ENCODE peak calls at places on chromosomes 2 and 18, in eight cellular contexts. One of them, this sample, is unnamed.

GRCh38 chr18:28455971-28456370 is 279.0 kb upstream of the CDH2 start:
- DNase-seq in neuronal stem cell: no peak
- DNase-seq in body of pancreas: no peak
- DNase-seq in psoas muscle: no peak
- DNase-seq in CD4-positive, alpha-beta memory T cell: no peak
- DNase-seq in kidney: no peak
- DNase-seq in thoracic aorta: no peak
- DNase-seq in left ventricle myocardium inferior: no peak
- DNase-seq in this sample: no peak

GRCh38 chr2:178602901-178603300 is 122.6 kb downstream of the PLEKHA3 start:
- DNase-seq in neuronal stem cell: no peak
- DNase-seq in thoracic aorta: no peak
- DNase-seq in body of pancreas: no peak
- DNase-seq in CD4-positive, alpha-beta memory T cell: no peak
- DNase-seq in kidney: no peak
- DNase-seq in left ventricle myocardium inferior: no peak
- DNase-seq in psoas muscle: no peak
- DNase-seq in this sample: no peak

GRCh38 chr2:135797497-135798274 is 39.3 kb downstream of the LCT start:
- DNase-seq in neuronal stem cell: peak; percentile 66
- DNase-seq in CD4-positive, alpha-beta memory T cell: peak; percentile 70
- DNase-seq in body of pancreas: peak; percentile 79
- DNase-seq in psoas muscle: peak; percentile 82
- DNase-seq in left ventricle myocardium inferior: peak; percentile 58
- DNase-seq in thoracic aorta: peak; percentile 29
- DNase-seq in kidney: peak; percentile 87
- DNase-seq in this sample: peak; percentile 36

GRCh38 chr2:106192752-106193490 is 1.2 kb downstream of the UXS1 start:
- DNase-seq in left ventricle myocardium inferior: no peak
- DNase-seq in kidney: peak; percentile 73
- DNase-seq in neuronal stem cell: no peak
- DNase-seq in CD4-positive, alpha-beta memory T cell: peak; percentile 36
- DNase-seq in psoas muscle: no peak
- DNase-seq in body of pancreas: peak; percentile 57
- DNase-seq in thoracic aorta: no peak
- DNase-seq in this sample: peak; percentile 36

GRCh38 chr2:99925960-99926359 is 216.4 kb downstream of the AFF3 start:
- DNase-seq in psoas muscle: no peak
- DNase-seq in neuronal stem cell: no peak
- DNase-seq in body of pancreas: no peak
- DNase-seq in CD4-positive, alpha-beta memory T cell: no peak
- DNase-seq in kidney: no peak
- DNase-seq in left ventricle myocardium inferior: no peak
- DNase-seq in thoracic aorta: no peak
- DNase-seq in this sample: no peak

GRCh38 chr18:59345556-59345955 is 13.5 kb downstream of the LMAN1 start:
- DNase-seq in left ventricle myocardium inferior: no peak
- DNase-seq in neuronal stem cell: no peak
- DNase-seq in body of pancreas: no peak
- DNase-seq in kidney: no peak
- DNase-seq in thoracic aorta: no peak
- DNase-seq in CD4-positive, alpha-beta memory T cell: no peak
- DNase-seq in psoas muscle: no peak
- DNase-seq in this sample: no peak

GRCh38 chr2:190979906-190980629 is 33.9 kb downstream of the STAT1 start:
- DNase-seq in left ventricle myocardium inferior: peak; percentile 78
- DNase-seq in thoracic aorta: no peak
- DNase-seq in kidney: peak; percentile 94
- DNase-seq in body of pancreas: peak; percentile 65
- DNase-seq in psoas muscle: peak; percentile 61
- DNase-seq in CD4-positive, alpha-beta memory T cell: no peak
- DNase-seq in neuronal stem cell: no peak
- DNase-seq in this sample: no peak

GRCh38 chr2:190782264-190782663 is 98.4 kb upstream of the GLS start:
- DNase-seq in thoracic aorta: no peak
- DNase-seq in CD4-positive, alpha-beta memory T cell: no peak
- DNase-seq in psoas muscle: no peak
- DNase-seq in left ventricle myocardium inferior: no peak
- DNase-seq in neuronal stem cell: no peak
- DNase-seq in body of pancreas: no peak
- DNase-seq in kidney: no peak
- DNase-seq in this sample: no peak

GRCh38 chr18:54776282-54776977 is 51.8 kb upstream of the RAB27B start:
- DNase-seq in body of pancreas: peak; percentile 50
- DNase-seq in neuronal stem cell: no peak
- DNase-seq in left ventricle myocardium inferior: no peak
- DNase-seq in thoracic aorta: no peak
- DNase-seq in psoas muscle: no peak
- DNase-seq in kidney: no peak
- DNase-seq in CD4-positive, alpha-beta memory T cell: no peak
- DNase-seq in this sample: no peak

GRCh38 chr2:42359894-42360483 is 1.0 kb downstream of the COX7A2L start:
- DNase-seq in body of pancreas: peak; percentile 23
- DNase-seq in neuronal stem cell: no peak
- DNase-seq in kidney: no peak
- DNase-seq in CD4-positive, alpha-beta memory T cell: peak; percentile 22
- DNase-seq in psoas muscle: no peak
- DNase-seq in left ventricle myocardium inferior: no peak
- DNase-seq in thoracic aorta: no peak
- DNase-seq in this sample: no peak

GRCh38 chr2:1927896-1928568 is 183.7 kb upstream of the PXDN start:
- DNase-seq in kidney: no peak
- DNase-seq in CD4-positive, alpha-beta memory T cell: no peak
- DNase-seq in neuronal stem cell: no peak
- DNase-seq in psoas muscle: no peak
- DNase-seq in left ventricle myocardium inferior: no peak
- DNase-seq in body of pancreas: no peak
- DNase-seq in thoracic aorta: no peak
- DNase-seq in this sample: no peak

GRCh38 chr18:78671551-78671950 is 308.1 kb upstream of the SALL3 start:
- DNase-seq in thoracic aorta: no peak
- DNase-seq in neuronal stem cell: no peak
- DNase-seq in body of pancreas: no peak
- DNase-seq in CD4-positive, alpha-beta memory T cell: no peak
- DNase-seq in psoas muscle: peak; percentile 26
- DNase-seq in kidney: peak; percentile 38
- DNase-seq in left ventricle myocardium inferior: no peak
- DNase-seq in this sample: no peak

GRCh38 chr2:164014068-164014577 is 278.3 kb upstream of the FIGN start:
- DNase-seq in thoracic aorta: no peak
- DNase-seq in left ventricle myocardium inferior: peak; percentile 26
- DNase-seq in kidney: no peak
- DNase-seq in neuronal stem cell: no peak
- DNase-seq in CD4-positive, alpha-beta memory T cell: no peak
- DNase-seq in psoas muscle: no peak
- DNase-seq in body of pancreas: no peak
- DNase-seq in this sample: no peak

GRCh38 chr2:20666364-20667150 is at the start of gene GDF7:
- DNase-seq in kidney: peak; percentile 96
- DNase-seq in CD4-positive, alpha-beta memory T cell: no peak
- DNase-seq in body of pancreas: no peak
- DNase-seq in neuronal stem cell: no peak
- DNase-seq in left ventricle myocardium inferior: no peak
- DNase-seq in psoas muscle: no peak
- DNase-seq in thoracic aorta: no peak
- DNase-seq in this sample: no peak

GRCh38 chr18:44632469-44633145 is 48.1 kb upstream of the SETBP1 start:
- DNase-seq in kidney: no peak
- DNase-seq in body of pancreas: no peak
- DNase-seq in thoracic aorta: no peak
- DNase-seq in neuronal stem cell: no peak
- DNase-seq in left ventricle myocardium inferior: no peak
- DNase-seq in CD4-positive, alpha-beta memory T cell: no peak
- DNase-seq in psoas muscle: no peak
- DNase-seq in this sample: no peak

GRCh38 chr2:29260151-29260772 is 145.0 kb downstream of the CLIP4 start:
- DNase-seq in CD4-positive, alpha-beta memory T cell: no peak
- DNase-seq in left ventricle myocardium inferior: no peak
- DNase-seq in kidney: no peak
- DNase-seq in psoas muscle: no peak
- DNase-seq in neuronal stem cell: no peak
- DNase-seq in body of pancreas: no peak
- DNase-seq in thoracic aorta: no peak
- DNase-seq in this sample: no peak

GRCh38 chr2:11024010-11024615 is 112.4 kb downstream of the KCNF1 start:
- DNase-seq in body of pancreas: peak; percentile 88
- DNase-seq in kidney: no peak
- DNase-seq in thoracic aorta: no peak
- DNase-seq in neuronal stem cell: no peak
- DNase-seq in psoas muscle: no peak
- DNase-seq in left ventricle myocardium inferior: no peak
- DNase-seq in CD4-positive, alpha-beta memory T cell: no peak
- DNase-seq in this sample: no peak

GRCh38 chr2:235005603-235006259 is 53.9 kb downstream of the SH3BP4 start:
- DNase-seq in neuronal stem cell: peak; percentile 65
- DNase-seq in CD4-positive, alpha-beta memory T cell: no peak
- DNase-seq in psoas muscle: peak; percentile 91
- DNase-seq in left ventricle myocardium inferior: peak; percentile 59
- DNase-seq in body of pancreas: peak; percentile 88
- DNase-seq in thoracic aorta: no peak
- DNase-seq in kidney: peak; percentile 72
- DNase-seq in this sample: peak; percentile 91
- H3K4me1 ChIP-seq in neuronal stem cell: peaks cover 15% of the 10 kb centered on the region
- H3K4me1 ChIP-seq in CD4-positive, alpha-beta memory T cell: no peaks in the 10 kb centered on the region
- H3K4me1 ChIP-seq in psoas muscle: peaks cover 11% of the 10 kb centered on the region
- H3K4me1 ChIP-seq in left ventricle myocardium inferior: peaks cover 56% of the 10 kb centered on the region
- H3K4me1 ChIP-seq in body of pancreas: peaks cover 98% of the 10 kb centered on the region
- H3K4me1 ChIP-seq in thoracic aorta: peaks cover 11% of the 10 kb centered on the region
- H3K4me1 ChIP-seq in kidney: peaks cover 13% of the 10 kb centered on the region
- H3K4me1 ChIP-seq in this sample: peaks cover 37% of the 10 kb centered on the region

GRCh38 chr2:174614261-174614660 is 16.7 kb upstream of the WIPF1 start:
- DNase-seq in neuronal stem cell: no peak
- DNase-seq in body of pancreas: no peak
- DNase-seq in psoas muscle: no peak
- DNase-seq in thoracic aorta: no peak
- DNase-seq in kidney: no peak
- DNase-seq in CD4-positive, alpha-beta memory T cell: no peak
- DNase-seq in left ventricle myocardium inferior: no peak
- DNase-seq in this sample: no peak

GRCh38 chr2:174618179-174618578 is 20.6 kb upstream of the WIPF1 start:
- DNase-seq in left ventricle myocardium inferior: no peak
- DNase-seq in body of pancreas: no peak
- DNase-seq in kidney: no peak
- DNase-seq in psoas muscle: no peak
- DNase-seq in neuronal stem cell: no peak
- DNase-seq in thoracic aorta: no peak
- DNase-seq in CD4-positive, alpha-beta memory T cell: no peak
- DNase-seq in this sample: no peak

GRCh38 chr2:174615951-174616436 is 18.4 kb upstream of the WIPF1 start:
- DNase-seq in body of pancreas: no peak
- DNase-seq in left ventricle myocardium inferior: peak; percentile 33
- DNase-seq in thoracic aorta: no peak
- DNase-seq in CD4-positive, alpha-beta memory T cell: no peak
- DNase-seq in kidney: no peak
- DNase-seq in neuronal stem cell: no peak
- DNase-seq in psoas muscle: no peak
- DNase-seq in this sample: no peak

GRCh38 chr2:174617713-174618112 is 20.1 kb upstream of the WIPF1 start:
- DNase-seq in kidney: no peak
- DNase-seq in psoas muscle: no peak
- DNase-seq in neuronal stem cell: no peak
- DNase-seq in body of pancreas: no peak
- DNase-seq in left ventricle myocardium inferior: no peak
- DNase-seq in thoracic aorta: no peak
- DNase-seq in CD4-positive, alpha-beta memory T cell: no peak
- DNase-seq in this sample: no peak

DNA sequence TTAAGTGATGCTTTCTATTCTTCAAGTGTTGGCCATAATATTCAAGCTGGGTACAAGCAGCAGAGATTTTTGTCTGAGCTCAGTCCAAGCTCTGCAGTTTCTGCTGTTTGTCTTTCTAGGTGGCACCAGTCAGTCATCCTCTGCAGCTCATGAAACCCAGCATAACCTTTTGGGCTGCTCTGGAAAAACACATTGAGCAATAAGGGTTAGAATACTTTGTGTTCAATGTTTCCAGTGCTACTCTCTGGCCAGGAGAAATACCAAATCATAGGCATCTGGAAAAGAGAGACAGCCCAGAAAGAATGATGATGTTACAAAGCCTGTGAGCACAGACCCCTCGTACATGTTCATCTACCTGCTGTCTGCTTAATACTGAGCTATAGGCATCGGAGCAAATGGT is 19.5 kb upstream of the WIPF1 start:
- DNase-seq in CD4-positive, alpha-beta memory T cell: no peak
- DNase-seq in thoracic aorta: no peak
- DNase-seq in psoas muscle: no peak
- DNase-seq in neuronal stem cell: no peak
- DNase-seq in kidney: no peak
- DNase-seq in left ventricle myocardium inferior: no peak
- DNase-seq in body of pancreas: no peak
- DNase-seq in this sample: no peak
- H3K4me1 ChIP-seq in CD4-positive, alpha-beta memory T cell: peaks cover 76% of the 10 kb centered on the region
- H3K4me1 ChIP-seq in thoracic aorta: peaks cover 53% of the 10 kb centered on the region
- H3K4me1 ChIP-seq in psoas muscle: peaks cover 3% of the 10 kb centered on the region
- H3K4me1 ChIP-seq in neuronal stem cell: no peaks in the 10 kb centered on the region
- H3K4me1 ChIP-seq in kidney: peaks cover 13% of the 10 kb centered on the region
- H3K4me1 ChIP-seq in left ventricle myocardium inferior: peaks cover 36% of the 10 kb centered on the region
- H3K4me1 ChIP-seq in body of pancreas: peaks cover 26% of the 10 kb centered on the region
- H3K4me1 ChIP-seq in this sample: peaks cover 14% of the 10 kb centered on the region

GRCh38 chr2:213678437-213679218 is 394.4 kb downstream of the SPAG16 start:
- DNase-seq in psoas muscle: no peak
- DNase-seq in left ventricle myocardium inferior: no peak
- DNase-seq in kidney: no peak
- DNase-seq in body of pancreas: no peak
- DNase-seq in neuronal stem cell: no peak
- DNase-seq in thoracic aorta: no peak
- DNase-seq in CD4-positive, alpha-beta memory T cell: no peak
- DNase-seq in this sample: no peak
- H3K4me1 ChIP-seq in psoas muscle: no peaks in the 10 kb centered on the region
- H3K4me1 ChIP-seq in left ventricle myocardium inferior: no peaks in the 10 kb centered on the region
- H3K4me1 ChIP-seq in kidney: no peaks in the 10 kb centered on the region
- H3K4me1 ChIP-seq in body of pancreas: no peaks in the 10 kb centered on the region
- H3K4me1 ChIP-seq in neuronal stem cell: no peaks in the 10 kb centered on the region
- H3K4me1 ChIP-seq in thoracic aorta: no peaks in the 10 kb centered on the region
- H3K4me1 ChIP-seq in CD4-positive, alpha-beta memory T cell: no peaks in the 10 kb centered on the region
- H3K4me1 ChIP-seq in this sample: no peaks in the 10 kb centered on the region

GRCh38 chr2:207136872-207137271 is 28.9 kb downstream of the KLF7 start:
- DNase-seq in psoas muscle: no peak
- DNase-seq in neuronal stem cell: no peak
- DNase-seq in left ventricle myocardium inferior: no peak
- DNase-seq in thoracic aorta: no peak
- DNase-seq in CD4-positive, alpha-beta memory T cell: no peak
- DNase-seq in body of pancreas: no peak
- DNase-seq in kidney: no peak
- DNase-seq in this sample: no peak

GRCh38 chr2:207139551-207139950 is 26.2 kb downstream of the KLF7 start:
- DNase-seq in left ventricle myocardium inferior: no peak
- DNase-seq in body of pancreas: no peak
- DNase-seq in thoracic aorta: no peak
- DNase-seq in psoas muscle: no peak
- DNase-seq in CD4-positive, alpha-beta memory T cell: no peak
- DNase-seq in neuronal stem cell: no peak
- DNase-seq in kidney: no peak
- DNase-seq in this sample: no peak

GRCh38 chr2:207137922-207138321 is 27.8 kb downstream of the KLF7 start:
- DNase-seq in kidney: no peak
- DNase-seq in thoracic aorta: no peak
- DNase-seq in neuronal stem cell: no peak
- DNase-seq in left ventricle myocardium inferior: no peak
- DNase-seq in body of pancreas: no peak
- DNase-seq in CD4-positive, alpha-beta memory T cell: no peak
- DNase-seq in psoas muscle: no peak
- DNase-seq in this sample: no peak

GRCh38 chr2:207141381-207141780 is 24.4 kb downstream of the KLF7 start:
- DNase-seq in thoracic aorta: no peak
- DNase-seq in body of pancreas: no peak
- DNase-seq in psoas muscle: no peak
- DNase-seq in neuronal stem cell: no peak
- DNase-seq in CD4-positive, alpha-beta memory T cell: no peak
- DNase-seq in left ventricle myocardium inferior: no peak
- DNase-seq in kidney: no peak
- DNase-seq in this sample: no peak

GRCh38 chr2:207138573-207139297 is 27.0 kb downstream of the KLF7 start:
- DNase-seq in kidney: no peak
- DNase-seq in neuronal stem cell: no peak
- DNase-seq in CD4-positive, alpha-beta memory T cell: no peak
- DNase-seq in left ventricle myocardium inferior: no peak
- DNase-seq in body of pancreas: no peak
- DNase-seq in thoracic aorta: no peak
- DNase-seq in psoas muscle: no peak
- DNase-seq in this sample: no peak
- H3K4me1 ChIP-seq in kidney: peaks cover 29% of the 10 kb centered on the region
- H3K4me1 ChIP-seq in neuronal stem cell: peaks cover 56% of the 10 kb centered on the region
- H3K4me1 ChIP-seq in CD4-positive, alpha-beta memory T cell: peaks cover 65% of the 10 kb centered on the region
- H3K4me1 ChIP-seq in left ventricle myocardium inferior: peaks cover 99% of the 10 kb centered on the region
- H3K4me1 ChIP-seq in body of pancreas: no peaks in the 10 kb centered on the region
- H3K4me1 ChIP-seq in thoracic aorta: peaks cover 77% of the 10 kb centered on the region
- H3K4me1 ChIP-seq in psoas muscle: peaks cover 36% of the 10 kb centered on the region
- H3K4me1 ChIP-seq in this sample: peaks cover 81% of the 10 kb centered on the region